ENCODE peak calls at places on chromosomes 3 and 15, in four cellular contexts. One of them, this sample, is unnamed.

GRCh38 chr3:197302696-197303341 is 4.4 kb upstream of the DLG1 start:
- DNase-seq in HFFc6: peak
- DNase-seq in GM23338: no peak
- DNase-seq in fibroblast of pulmonary artery: peak
- DNase-seq in this sample: no peak

GRCh38 chr3:13370609-13371008 is 49.5 kb downstream of the NUP210 start:
- DNase-seq in HFFc6: no peak
- DNase-seq in GM23338: no peak
- DNase-seq in fibroblast of pulmonary artery: no peak
- DNase-seq in this sample: no peak

GRCh38 chr15:97501291-97501690 is 459.2 kb upstream of the ARRDC4 start:
- DNase-seq in HFFc6: no peak
- DNase-seq in GM23338: no peak
- DNase-seq in fibroblast of pulmonary artery: no peak
- DNase-seq in this sample: no peak

GRCh38 chr3:153438275-153438674 is 276.2 kb downstream of the RAP2B start:
- DNase-seq in HFFc6: no peak
- DNase-seq in GM23338: no peak
- DNase-seq in fibroblast of pulmonary artery: no peak
- DNase-seq in this sample: no peak

GRCh38 chr3:184003187-184003967 is 14.3 kb downstream of the ABCC5 start:
- DNase-seq in HFFc6: peak
- DNase-seq in GM23338: no peak
- DNase-seq in fibroblast of pulmonary artery: peak
- DNase-seq in this sample: no peak

GRCh38 chr15:65217526-65218482 is 6.5 kb upstream of the CILP start:
- DNase-seq in HFFc6: no peak
- DNase-seq in GM23338: no peak
- DNase-seq in fibroblast of pulmonary artery: no peak
- DNase-seq in this sample: no peak

GRCh38 chr15:101137312-101137940 is 114.4 kb downstream of the CHSY1 start:
- DNase-seq in HFFc6: no peak
- DNase-seq in GM23338: no peak
- DNase-seq in fibroblast of pulmonary artery: no peak
- DNase-seq in this sample: no peak

GRCh38 chr3:38521391-38521987 is 25.3 kb downstream of the EXOG start:
- DNase-seq in HFFc6: peak
- DNase-seq in GM23338: peak
- DNase-seq in fibroblast of pulmonary artery: peak
- DNase-seq in this sample: peak

GRCh38 chr3:182142928-182143327 is 431.2 kb downstream of the SOX2 start:
- DNase-seq in HFFc6: no peak
- DNase-seq in GM23338: peak
- DNase-seq in fibroblast of pulmonary artery: no peak
- DNase-seq in this sample: no peak

GRCh38 chr3:17583530-17583929 is 158.9 kb downstream of the TBC1D5 start:
- DNase-seq in HFFc6: no peak
- DNase-seq in GM23338: no peak
- DNase-seq in fibroblast of pulmonary artery: peak
- DNase-seq in this sample: no peak

GRCh38 chr15:90665288-90666134 is 51.6 kb upstream of the BLM start:
- DNase-seq in HFFc6: peak
- DNase-seq in GM23338: peak
- DNase-seq in fibroblast of pulmonary artery: peak
- DNase-seq in this sample: no peak

GRCh38 chr3:14780927-14781507 is 37.7 kb upstream of the FGD5 start:
- DNase-seq in HFFc6: peak
- DNase-seq in GM23338: peak
- DNase-seq in fibroblast of pulmonary artery: peak
- DNase-seq in this sample: peak

GRCh38 chr3:123778525-123778924 is 105.6 kb downstream of the MYLK start:
- DNase-seq in HFFc6: no peak
- DNase-seq in GM23338: no peak
- DNase-seq in fibroblast of pulmonary artery: no peak
- DNase-seq in this sample: no peak

GRCh38 chr15:70362911-70363310 is 265.2 kb upstream of the TLE3 start:
- DNase-seq in HFFc6: no peak
- DNase-seq in GM23338: peak
- DNase-seq in fibroblast of pulmonary artery: peak
- DNase-seq in this sample: peak

GRCh38 chr3:162390891-162391290 is 894.3 kb downstream of the OTOL1 start:
- DNase-seq in HFFc6: peak
- DNase-seq in GM23338: no peak
- DNase-seq in fibroblast of pulmonary artery: peak
- DNase-seq in this sample: no peak

GRCh38 chr15:91664224-91664836 is 189.2 kb upstream of the SLCO3A1 start:
- DNase-seq in HFFc6: no peak
- DNase-seq in GM23338: no peak
- DNase-seq in fibroblast of pulmonary artery: no peak
- DNase-seq in this sample: no peak

GRCh38 chr3:94032187-94032586 is 3.8 kb upstream of the STX19 start:
- DNase-seq in HFFc6: peak
- DNase-seq in GM23338: no peak
- DNase-seq in fibroblast of pulmonary artery: no peak
- DNase-seq in this sample: no peak

GRCh38 chr3:187207062-187207461 is 9.8 kb downstream of the RTP1 start:
- DNase-seq in HFFc6: no peak
- DNase-seq in GM23338: no peak
- DNase-seq in fibroblast of pulmonary artery: no peak
- DNase-seq in this sample: no peak

GRCh38 chr15:25342629-25343028 is 96.2 kb downstream of the UBE3A start:
- DNase-seq in HFFc6: no peak
- DNase-seq in GM23338: peak
- DNase-seq in fibroblast of pulmonary artery: no peak
- DNase-seq in this sample: no peak

GRCh38 chr15:100017140-100017539 is 283.9 kb upstream of the LYSMD4 start:
- DNase-seq in HFFc6: no peak
- DNase-seq in GM23338: no peak
- DNase-seq in fibroblast of pulmonary artery: no peak
- DNase-seq in this sample: peak

GRCh38 chr3:155805204-155805801 is 775 bp downstream of the C3orf33 start:
- DNase-seq in HFFc6: no peak
- DNase-seq in GM23338: no peak
- DNase-seq in fibroblast of pulmonary artery: peak
- DNase-seq in this sample: no peak

GRCh38 chr3:143439785-143440184 is 320.2 kb downstream of the CHST2 start:
- DNase-seq in HFFc6: peak
- DNase-seq in GM23338: no peak
- DNase-seq in fibroblast of pulmonary artery: no peak
- DNase-seq in this sample: no peak

GRCh38 chr15:76987896-76988860 is 6.7 kb upstream of the PSTPIP1 start:
- DNase-seq in HFFc6: no peak
- DNase-seq in GM23338: no peak
- DNase-seq in fibroblast of pulmonary artery: no peak
- DNase-seq in this sample: no peak

This sample was measured in endodermal cell.